ENCODE peak calls at places on chromosomes 16 and 17, in seven cellular contexts. One of them, this sample, is unnamed.

GRCh38 chr17:29326414-29326813 is 32.5 kb upstream of the NUFIP2 start:
- DNase-seq in cardiac muscle cell: no peak
- DNase-seq in dorsolateral prefrontal cortex: no peak
- DNase-seq in IMR-90: no peak
- DNase-seq in AG04450: no peak
- DNase-seq in OCI-LY7: no peak
- DNase-seq in hepatocyte: no peak
- DNase-seq in this sample: no peak

GRCh38 chr16:54135361-54136275 is 151.0 kb downstream of the IRX3 start:
- DNase-seq in cardiac muscle cell: peak; percentile 71
- DNase-seq in dorsolateral prefrontal cortex: no peak
- DNase-seq in IMR-90: peak; percentile 68
- DNase-seq in AG04450: no peak
- DNase-seq in OCI-LY7: no peak
- DNase-seq in hepatocyte: no peak
- DNase-seq in this sample: no peak

GRCh38 chr17:75778861-75779249 is 5.8 kb upstream of the UNK start:
- DNase-seq in cardiac muscle cell: no peak
- DNase-seq in dorsolateral prefrontal cortex: no peak
- DNase-seq in IMR-90: peak; percentile 35
- DNase-seq in AG04450: no peak
- DNase-seq in OCI-LY7: peak; percentile 84
- DNase-seq in hepatocyte: peak; percentile 68
- DNase-seq in this sample: no peak

GRCh38 chr17:82772026-82772425 is 20.2 kb downstream of the TBCD start:
- DNase-seq in cardiac muscle cell: peak; percentile 63
- DNase-seq in dorsolateral prefrontal cortex: no peak
- DNase-seq in IMR-90: peak; percentile 80
- DNase-seq in AG04450: peak; percentile 36
- DNase-seq in OCI-LY7: peak; percentile 35
- DNase-seq in hepatocyte: no peak
- DNase-seq in this sample: no peak

GRCh38 chr16:84836234-84836647 is 16.5 kb downstream of the CRISPLD2 start:
- DNase-seq in cardiac muscle cell: peak; percentile 100
- DNase-seq in dorsolateral prefrontal cortex: no peak
- DNase-seq in IMR-90: peak; percentile 100
- DNase-seq in AG04450: peak; percentile 100
- DNase-seq in OCI-LY7: no peak
- DNase-seq in hepatocyte: peak; percentile 79
- DNase-seq in this sample: peak; percentile 97

GRCh38 chr17:40317345-40317873 is 8.4 kb downstream of the RARA start:
- DNase-seq in cardiac muscle cell: peak; percentile 77
- DNase-seq in dorsolateral prefrontal cortex: peak; percentile 38
- DNase-seq in IMR-90: peak; percentile 70
- DNase-seq in AG04450: no peak
- DNase-seq in OCI-LY7: peak; percentile 70
- DNase-seq in hepatocyte: peak; percentile 74
- DNase-seq in this sample: peak; percentile 77

GRCh38 chr16:5069854-5070253 is 1.8 kb upstream of the ALG1 start:
- DNase-seq in cardiac muscle cell: no peak
- DNase-seq in dorsolateral prefrontal cortex: peak; percentile 12
- DNase-seq in IMR-90: no peak
- DNase-seq in AG04450: no peak
- DNase-seq in OCI-LY7: no peak
- DNase-seq in hepatocyte: no peak
- DNase-seq in this sample: no peak

GRCh38 chr16:49639739-49640388 is 216.0 kb downstream of the ZNF423 start:
- DNase-seq in cardiac muscle cell: peak; percentile 74
- DNase-seq in dorsolateral prefrontal cortex: no peak
- DNase-seq in IMR-90: peak; percentile 77
- DNase-seq in AG04450: peak; percentile 67
- DNase-seq in OCI-LY7: no peak
- DNase-seq in hepatocyte: peak; percentile 56
- DNase-seq in this sample: peak; percentile 79

GRCh38 chr16:75203106-75203505 is 3.9 kb downstream of the CTRB2 start:
- DNase-seq in cardiac muscle cell: no peak
- DNase-seq in dorsolateral prefrontal cortex: no peak
- DNase-seq in IMR-90: no peak
- DNase-seq in AG04450: no peak
- DNase-seq in OCI-LY7: no peak
- DNase-seq in hepatocyte: no peak
- DNase-seq in this sample: peak; percentile 67

GRCh38 chr17:19939993-19940721 is 37.5 kb downstream of the AKAP10 start:
- DNase-seq in cardiac muscle cell: no peak
- DNase-seq in dorsolateral prefrontal cortex: no peak
- DNase-seq in IMR-90: no peak
- DNase-seq in AG04450: no peak
- DNase-seq in OCI-LY7: no peak
- DNase-seq in hepatocyte: no peak
- DNase-seq in this sample: no peak

GRCh38 chr16:30429418-30429677 is 482 bp downstream of the DCTPP1 start:
- DNase-seq in cardiac muscle cell: no peak
- DNase-seq in dorsolateral prefrontal cortex: no peak
- DNase-seq in IMR-90: no peak
- DNase-seq in AG04450: no peak
- DNase-seq in OCI-LY7: no peak
- DNase-seq in hepatocyte: no peak
- DNase-seq in this sample: no peak

GRCh38 chr17:19270951-19271611 is 33.9 kb downstream of the EPN2 start:
- DNase-seq in cardiac muscle cell: no peak
- DNase-seq in dorsolateral prefrontal cortex: no peak
- DNase-seq in IMR-90: no peak
- DNase-seq in AG04450: no peak
- DNase-seq in OCI-LY7: peak; percentile 73
- DNase-seq in hepatocyte: no peak
- DNase-seq in this sample: no peak

GRCh38 chr17:82392967-82393366 is 21.4 kb downstream of the UTS2R start:
- DNase-seq in cardiac muscle cell: no peak
- DNase-seq in dorsolateral prefrontal cortex: no peak
- DNase-seq in IMR-90: no peak
- DNase-seq in AG04450: no peak
- DNase-seq in OCI-LY7: no peak
- DNase-seq in hepatocyte: no peak
- DNase-seq in this sample: no peak

GRCh38 chr17:45231481-45232116 is 9.9 kb downstream of the FMNL1 start:
- DNase-seq in cardiac muscle cell: no peak
- DNase-seq in dorsolateral prefrontal cortex: no peak
- DNase-seq in IMR-90: no peak
- DNase-seq in AG04450: no peak
- DNase-seq in OCI-LY7: peak; percentile 51
- DNase-seq in hepatocyte: no peak
- DNase-seq in this sample: no peak

GRCh38 chr17:9240659-9241370 is 219.5 kb downstream of the NTN1 start:
- DNase-seq in cardiac muscle cell: peak; percentile 68
- DNase-seq in dorsolateral prefrontal cortex: no peak
- DNase-seq in IMR-90: peak; percentile 54
- DNase-seq in AG04450: no peak
- DNase-seq in OCI-LY7: no peak
- DNase-seq in hepatocyte: peak; percentile 88
- DNase-seq in this sample: peak; percentile 92

GRCh38 chr17:10234033-10234432 is 35.6 kb upstream of the GAS7 start:
- DNase-seq in cardiac muscle cell: no peak
- DNase-seq in dorsolateral prefrontal cortex: no peak
- DNase-seq in IMR-90: no peak
- DNase-seq in AG04450: no peak
- DNase-seq in OCI-LY7: no peak
- DNase-seq in hepatocyte: no peak
- DNase-seq in this sample: no peak

GRCh38 chr17:7947651-7948050 is 15.6 kb downstream of the CNTROB start:
- DNase-seq in cardiac muscle cell: peak; percentile 51
- DNase-seq in dorsolateral prefrontal cortex: no peak
- DNase-seq in IMR-90: no peak
- DNase-seq in AG04450: no peak
- DNase-seq in OCI-LY7: no peak
- DNase-seq in hepatocyte: no peak
- DNase-seq in this sample: no peak

GRCh38 chr17:39627717-39628516 is 1.2 kb downstream of the PPP1R1B start:
- DNase-seq in cardiac muscle cell: no peak
- DNase-seq in dorsolateral prefrontal cortex: no peak
- DNase-seq in IMR-90: no peak
- DNase-seq in AG04450: no peak
- DNase-seq in OCI-LY7: no peak
- DNase-seq in hepatocyte: no peak
- DNase-seq in this sample: no peak

GRCh38 chr16:86256995-86257394 is 253.3 kb upstream of the FOXF1 start:
- DNase-seq in cardiac muscle cell: no peak
- DNase-seq in dorsolateral prefrontal cortex: no peak
- DNase-seq in IMR-90: no peak
- DNase-seq in AG04450: no peak
- DNase-seq in OCI-LY7: no peak
- DNase-seq in hepatocyte: no peak
- DNase-seq in this sample: no peak

GRCh38 chr17:32546031-32546444 is 59.2 kb downstream of the CDK5R1 start:
- DNase-seq in cardiac muscle cell: no peak
- DNase-seq in dorsolateral prefrontal cortex: peak; percentile 66
- DNase-seq in IMR-90: no peak
- DNase-seq in AG04450: no peak
- DNase-seq in OCI-LY7: no peak
- DNase-seq in hepatocyte: no peak
- DNase-seq in this sample: no peak

GRCh38 chr17:59437766-59438165 is 106.3 kb downstream of the YPEL2 start:
- DNase-seq in cardiac muscle cell: no peak
- DNase-seq in dorsolateral prefrontal cortex: no peak
- DNase-seq in IMR-90: no peak
- DNase-seq in AG04450: no peak
- DNase-seq in OCI-LY7: no peak
- DNase-seq in hepatocyte: no peak
- DNase-seq in this sample: no peak

GRCh38 chr17:59439711-59440110 is 108.3 kb downstream of the YPEL2 start:
- DNase-seq in cardiac muscle cell: no peak
- DNase-seq in dorsolateral prefrontal cortex: no peak
- DNase-seq in IMR-90: peak; percentile 31
- DNase-seq in AG04450: no peak
- DNase-seq in OCI-LY7: no peak
- DNase-seq in hepatocyte: no peak
- DNase-seq in this sample: no peak

GRCh38 chr17:59441459-59442096 is 110.1 kb downstream of the YPEL2 start:
- DNase-seq in cardiac muscle cell: no peak
- DNase-seq in dorsolateral prefrontal cortex: no peak
- DNase-seq in IMR-90: no peak
- DNase-seq in AG04450: no peak
- DNase-seq in OCI-LY7: no peak
- DNase-seq in hepatocyte: no peak
- DNase-seq in this sample: no peak

GRCh38 chr17:59440757-59441458 is 109.5 kb downstream of the YPEL2 start:
- DNase-seq in cardiac muscle cell: peak; percentile 95
- DNase-seq in dorsolateral prefrontal cortex: peak; percentile 89
- DNase-seq in IMR-90: peak; percentile 88
- DNase-seq in AG04450: peak; percentile 78
- DNase-seq in OCI-LY7: peak; percentile 90
- DNase-seq in hepatocyte: peak; percentile 93
- DNase-seq in this sample: peak; percentile 91

DNA sequence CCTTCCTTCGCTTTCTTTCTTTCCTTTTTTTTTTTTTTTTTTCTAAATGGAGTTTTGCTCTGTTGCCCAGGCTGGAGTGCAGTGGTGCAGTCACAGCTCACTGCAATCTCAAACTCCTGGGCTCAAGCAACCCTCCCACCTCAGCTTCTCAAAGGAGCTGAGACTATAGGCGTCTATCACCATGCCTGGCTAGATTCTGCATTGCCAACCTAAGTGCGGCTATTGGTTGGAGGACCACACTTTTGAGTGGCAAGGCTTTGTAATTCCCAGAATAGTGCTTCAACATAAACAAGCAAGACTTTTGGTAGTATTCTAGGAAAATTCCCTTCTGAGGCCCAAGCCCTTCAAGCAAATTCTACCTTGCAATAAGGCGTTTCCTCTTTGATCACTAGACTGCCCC is 107.8 kb downstream of the YPEL2 start:
- DNase-seq in cardiac muscle cell: no peak
- DNase-seq in dorsolateral prefrontal cortex: no peak
- DNase-seq in IMR-90: no peak
- DNase-seq in AG04450: no peak
- DNase-seq in OCI-LY7: no peak
- DNase-seq in hepatocyte: no peak
- DNase-seq in this sample: no peak
- H3K27ac ChIP-seq in cardiac muscle cell: peak overlapping the region; percentile 87
- H3K27ac ChIP-seq in dorsolateral prefrontal cortex: no peak overlapping the region
- H3K27ac ChIP-seq in IMR-90: no peak overlapping the region
- H3K27ac ChIP-seq in AG04450: no peak overlapping the region
- H3K27ac ChIP-seq in OCI-LY7: no peak overlapping the region
- H3K27ac ChIP-seq in hepatocyte: no peak overlapping the region
- H3K27ac ChIP-seq in this sample: peak overlapping the region; percentile 82

GRCh38 chr17:77611791-77612466 is 346.6 kb upstream of the TNRC6C start:
- DNase-seq in cardiac muscle cell: no peak
- DNase-seq in dorsolateral prefrontal cortex: no peak
- DNase-seq in IMR-90: no peak
- DNase-seq in AG04450: no peak
- DNase-seq in OCI-LY7: no peak
- DNase-seq in hepatocyte: no peak
- DNase-seq in this sample: peak; percentile 38
- H3K27ac ChIP-seq in cardiac muscle cell: no peak overlapping the region
- H3K27ac ChIP-seq in dorsolateral prefrontal cortex: no peak overlapping the region
- H3K27ac ChIP-seq in IMR-90: no peak overlapping the region
- H3K27ac ChIP-seq in AG04450: no peak overlapping the region
- H3K27ac ChIP-seq in OCI-LY7: no peak overlapping the region
- H3K27ac ChIP-seq in hepatocyte: peak overlapping the region; percentile 88
- H3K27ac ChIP-seq in this sample: no peak overlapping the region

GRCh38 chr17:17424552-17424951 is 52.2 kb upstream of the MED9 start:
- DNase-seq in cardiac muscle cell: no peak
- DNase-seq in dorsolateral prefrontal cortex: no peak
- DNase-seq in IMR-90: no peak
- DNase-seq in AG04450: no peak
- DNase-seq in OCI-LY7: peak; percentile 30
- DNase-seq in hepatocyte: no peak
- DNase-seq in this sample: no peak
- H3K27ac ChIP-seq in cardiac muscle cell: no peak overlapping the region
- H3K27ac ChIP-seq in dorsolateral prefrontal cortex: no peak overlapping the region
- H3K27ac ChIP-seq in IMR-90: no peak overlapping the region
- H3K27ac ChIP-seq in AG04450: no peak overlapping the region
- H3K27ac ChIP-seq in OCI-LY7: no peak overlapping the region
- H3K27ac ChIP-seq in hepatocyte: no peak overlapping the region
- H3K27ac ChIP-seq in this sample: no peak overlapping the region

DNA sequence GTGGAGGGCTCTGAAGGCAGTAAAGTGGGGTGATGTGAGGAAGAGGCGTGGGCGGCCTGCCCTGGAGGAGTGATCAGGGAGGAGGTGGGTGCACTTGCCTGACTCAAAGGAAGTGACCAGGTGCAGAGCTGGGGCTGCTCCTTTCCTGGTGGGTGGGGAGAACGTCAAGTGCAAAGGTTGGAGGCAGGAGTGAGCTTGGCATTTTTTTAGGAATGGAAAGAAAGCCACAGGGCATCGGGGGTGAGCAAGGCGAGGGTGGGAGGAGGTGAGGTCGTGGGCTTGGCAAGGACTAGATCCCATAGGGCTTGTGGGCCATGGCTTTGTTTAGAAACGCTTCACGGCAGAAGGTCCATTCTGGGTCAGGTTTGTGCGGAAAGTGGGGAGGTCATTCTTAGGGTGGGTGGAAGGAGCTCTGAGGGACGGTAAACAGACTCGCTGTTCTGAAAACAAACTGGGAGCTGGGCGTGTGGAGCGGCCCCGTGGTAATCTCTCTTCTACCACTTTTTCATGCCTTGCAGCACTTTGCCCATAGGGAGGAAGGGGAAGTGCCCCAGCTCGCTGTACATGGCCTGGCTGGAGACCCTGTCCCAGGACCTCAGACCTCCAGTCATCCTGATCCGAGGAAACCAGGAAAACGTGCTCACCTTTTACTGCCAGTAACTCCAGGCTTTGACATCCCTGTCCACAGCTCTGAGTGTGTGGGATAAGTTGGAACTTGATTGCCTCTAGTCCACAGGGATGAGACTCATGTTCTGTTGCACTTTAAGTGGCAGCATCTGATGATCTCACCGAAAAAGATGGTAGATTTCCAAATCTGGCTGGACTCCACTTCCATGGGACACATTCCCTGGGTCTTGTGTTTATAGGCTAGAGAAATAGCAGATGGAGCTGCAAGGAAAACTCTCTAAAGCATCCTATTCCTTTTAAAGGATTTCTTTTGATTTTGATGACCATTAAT is 18.9 kb upstream of the HERPUD1 start:
- DNase-seq in cardiac muscle cell: peak; percentile 68
- DNase-seq in dorsolateral prefrontal cortex: no peak
- DNase-seq in IMR-90: peak; percentile 83
- DNase-seq in AG04450: no peak
- DNase-seq in OCI-LY7: peak; percentile 46
- DNase-seq in hepatocyte: no peak
- DNase-seq in this sample: no peak
- H3K27ac ChIP-seq in cardiac muscle cell: no peak overlapping the region
- H3K27ac ChIP-seq in dorsolateral prefrontal cortex: no peak overlapping the region
- H3K27ac ChIP-seq in IMR-90: peak overlapping the region; percentile 75
- H3K27ac ChIP-seq in AG04450: peak overlapping the region; percentile 68
- H3K27ac ChIP-seq in OCI-LY7: peak overlapping the region; percentile 84
- H3K27ac ChIP-seq in hepatocyte: no peak overlapping the region
- H3K27ac ChIP-seq in this sample: no peak overlapping the region